ENCODE peak calls at places on chromosome 1, in ten cellular contexts. R, E, K, M, S, A, U, H, T and P are unnamed samples.

GRCh38 chr1:182806015-182806678 is 16.6 kb downstream of the NPL start:
- DNase-seq in R (no peak), E (no peak), K (no peak), M (no peak), S (no peak), A (no peak), U (peak), H (no peak), T (no peak), P (no peak)

GRCh38 chr1:173628888-173629287 is 6.2 kb upstream of the TEX50 start:
- DNase-seq in R (no peak), E (no peak), K (no peak), M (no peak), S (no peak), A (no peak), U (no peak), H (no peak), T (no peak), P (peak)

GRCh38 chr1:91818713-91818975 is 67.3 kb downstream of the TGFBR3 start:
- DNase-seq in R (no peak), E (no peak), K (no peak), M (no peak), S (no peak), A (no peak), U (no peak), H (no peak), T (no peak), P (no peak)

GRCh38 chr1:224513787-224514209 is 79.2 kb upstream of the WDR26 start:
- DNase-seq in R (peak), E (peak), K (peak), M (peak), S (peak), A (peak), U (peak), H (peak), T (peak), P (peak)

GRCh38 chr1:168470821-168471473 is 72.8 kb downstream of the XCL2 start:
- DNase-seq in R (no peak), E (no peak), K (no peak), M (peak), S (no peak), A (no peak), U (no peak), H (no peak), T (no peak), P (peak)

GRCh38 chr1:160261526-160261877 is 847 bp downstream of the DCAF8 start:
- DNase-seq in R (peak), E (peak), K (peak), M (peak), S (peak), A (no peak), U (no peak), H (no peak), T (peak), P (peak)

GRCh38 chr1:92486251-92487077 is at the start of gene GFI1:
- DNase-seq in R (no peak), E (no peak), K (peak), M (no peak), S (peak), A (no peak), U (peak), H (no peak), T (peak), P (no peak)

GRCh38 chr1:70874063-70874462 is 173.6 kb downstream of the PTGER3 start:
- DNase-seq in R (no peak), E (no peak), K (no peak), M (no peak), S (no peak), A (no peak), U (no peak), H (no peak), T (no peak), P (peak)

GRCh38 chr1:223832637-223832943 is 13.2 kb downstream of the TP53BP2 start:
- DNase-seq in R (no peak), E (no peak), K (no peak), M (no peak), S (no peak), A (no peak), U (no peak), H (no peak), T (peak), P (no peak)

GRCh38 chr1:43557744-43558245 is 27.1 kb downstream of the PTPRF start:
- DNase-seq in R (peak), E (no peak), K (peak), M (peak), S (no peak), A (no peak), U (no peak), H (no peak), T (no peak), P (peak)

GRCh38 chr1:55051169-55051568 is 11.8 kb downstream of the PCSK9 start:
- DNase-seq in R (no peak), E (no peak), K (no peak), M (no peak), S (no peak), A (no peak), U (no peak), H (no peak), T (no peak), P (no peak)

GRCh38 chr1:67376381-67376780 is 53.8 kb downstream of the SERBP1 start:
- DNase-seq in R (no peak), E (no peak), K (no peak), M (no peak), S (no peak), A (no peak), U (no peak), H (no peak), T (no peak), P (peak)